ENCODE peak calls at places on chromosomes 1 and 21, in eight cellular contexts. One of them, this sample, is unnamed.

GRCh38 chr21:37863842-37864241 is 52.4 kb downstream of the KCNJ6 start:
- DNase-seq in NCI-H1092 treated with DMSO at 0.1 percent for 48 hours: no peak
- DNase-seq in substantia nigra: no peak
- DNase-seq in stromal cell of bone marrow: no peak
- DNase-seq in C1 segment of cervical spinal cord: no peak
- DNase-seq in fibroblast of lung: peak; percentile 88
- DNase-seq in stimulated activated CD8-positive, alpha-beta memory T cell treated with anti-CD3 and anti-CD28 coated beads, Interleukin-4, amount 100 ng/mL, for 48 hours: no peak
- DNase-seq in NCI-H446 treated with DMSO at 0.1 percent for 48 hours: peak; percentile 30
- DNase-seq in this sample: peak; percentile 62

GRCh38 chr1:44031051-44031899 is at the start of gene SLC6A9:
- DNase-seq in NCI-H1092 treated with DMSO at 0.1 percent for 48 hours: peak; percentile 10
- DNase-seq in substantia nigra: no peak
- DNase-seq in stromal cell of bone marrow: peak; percentile 61
- DNase-seq in C1 segment of cervical spinal cord: no peak
- DNase-seq in fibroblast of lung: peak; percentile 81
- DNase-seq in stimulated activated CD8-positive, alpha-beta memory T cell treated with anti-CD3 and anti-CD28 coated beads, Interleukin-4, amount 100 ng/mL, for 48 hours: peak; percentile 65
- DNase-seq in NCI-H446 treated with DMSO at 0.1 percent for 48 hours: no peak
- DNase-seq in this sample: peak; percentile 72

GRCh38 chr21:33684923-33685560 is 42.7 kb downstream of the ITSN1 start:
- DNase-seq in NCI-H1092 treated with DMSO at 0.1 percent for 48 hours: no peak
- DNase-seq in substantia nigra: no peak
- DNase-seq in stromal cell of bone marrow: no peak
- DNase-seq in C1 segment of cervical spinal cord: no peak
- DNase-seq in fibroblast of lung: peak; percentile 73
- DNase-seq in stimulated activated CD8-positive, alpha-beta memory T cell treated with anti-CD3 and anti-CD28 coated beads, Interleukin-4, amount 100 ng/mL, for 48 hours: no peak
- DNase-seq in NCI-H446 treated with DMSO at 0.1 percent for 48 hours: no peak
- DNase-seq in this sample: peak; percentile 53

GRCh38 chr1:42177551-42177981 is 13.0 kb upstream of the GUCA2A start:
- DNase-seq in NCI-H1092 treated with DMSO at 0.1 percent for 48 hours: peak; percentile 92
- DNase-seq in substantia nigra: peak; percentile 45
- DNase-seq in stromal cell of bone marrow: peak; percentile 72
- DNase-seq in C1 segment of cervical spinal cord: no peak
- DNase-seq in fibroblast of lung: peak; percentile 90
- DNase-seq in stimulated activated CD8-positive, alpha-beta memory T cell treated with anti-CD3 and anti-CD28 coated beads, Interleukin-4, amount 100 ng/mL, for 48 hours: no peak
- DNase-seq in NCI-H446 treated with DMSO at 0.1 percent for 48 hours: peak; percentile 84
- DNase-seq in this sample: peak; percentile 84

GRCh38 chr1:185477638-185478216 is 160.7 kb upstream of the IVNS1ABP start:
- DNase-seq in NCI-H1092 treated with DMSO at 0.1 percent for 48 hours: peak; percentile 52
- DNase-seq in substantia nigra: no peak
- DNase-seq in stromal cell of bone marrow: no peak
- DNase-seq in C1 segment of cervical spinal cord: no peak
- DNase-seq in fibroblast of lung: no peak
- DNase-seq in stimulated activated CD8-positive, alpha-beta memory T cell treated with anti-CD3 and anti-CD28 coated beads, Interleukin-4, amount 100 ng/mL, for 48 hours: no peak
- DNase-seq in NCI-H446 treated with DMSO at 0.1 percent for 48 hours: no peak
- DNase-seq in this sample: no peak

GRCh38 chr1:109927908-109928307 is 17.3 kb downstream of the CSF1 start:
- DNase-seq in NCI-H1092 treated with DMSO at 0.1 percent for 48 hours: no peak
- DNase-seq in substantia nigra: no peak
- DNase-seq in stromal cell of bone marrow: peak; percentile 47
- DNase-seq in C1 segment of cervical spinal cord: peak; percentile 32
- DNase-seq in fibroblast of lung: peak; percentile 62
- DNase-seq in stimulated activated CD8-positive, alpha-beta memory T cell treated with anti-CD3 and anti-CD28 coated beads, Interleukin-4, amount 100 ng/mL, for 48 hours: no peak
- DNase-seq in NCI-H446 treated with DMSO at 0.1 percent for 48 hours: no peak
- DNase-seq in this sample: peak; percentile 99

GRCh38 chr1:223429313-223429731 is 36.1 kb downstream of the CCDC185 start:
- DNase-seq in NCI-H1092 treated with DMSO at 0.1 percent for 48 hours: no peak
- DNase-seq in substantia nigra: no peak
- DNase-seq in stromal cell of bone marrow: peak; percentile 84
- DNase-seq in C1 segment of cervical spinal cord: no peak
- DNase-seq in fibroblast of lung: peak; percentile 86
- DNase-seq in stimulated activated CD8-positive, alpha-beta memory T cell treated with anti-CD3 and anti-CD28 coated beads, Interleukin-4, amount 100 ng/mL, for 48 hours: no peak
- DNase-seq in NCI-H446 treated with DMSO at 0.1 percent for 48 hours: peak; percentile 89
- DNase-seq in this sample: no peak

GRCh38 chr1:187624812-187625542 is 796.2 kb downstream of the PLA2G4A start:
- DNase-seq in NCI-H1092 treated with DMSO at 0.1 percent for 48 hours: no peak
- DNase-seq in substantia nigra: no peak
- DNase-seq in stromal cell of bone marrow: no peak
- DNase-seq in C1 segment of cervical spinal cord: no peak
- DNase-seq in fibroblast of lung: no peak
- DNase-seq in stimulated activated CD8-positive, alpha-beta memory T cell treated with anti-CD3 and anti-CD28 coated beads, Interleukin-4, amount 100 ng/mL, for 48 hours: no peak
- DNase-seq in NCI-H446 treated with DMSO at 0.1 percent for 48 hours: no peak
- DNase-seq in this sample: peak; percentile 31

GRCh38 chr1:50332941-50333594 is 90.2 kb downstream of the DMRTA2 start:
- DNase-seq in NCI-H1092 treated with DMSO at 0.1 percent for 48 hours: peak; percentile 18
- DNase-seq in substantia nigra: peak; percentile 4
- DNase-seq in stromal cell of bone marrow: no peak
- DNase-seq in C1 segment of cervical spinal cord: peak; percentile 12
- DNase-seq in fibroblast of lung: peak; percentile 19
- DNase-seq in stimulated activated CD8-positive, alpha-beta memory T cell treated with anti-CD3 and anti-CD28 coated beads, Interleukin-4, amount 100 ng/mL, for 48 hours: peak; percentile 76
- DNase-seq in NCI-H446 treated with DMSO at 0.1 percent for 48 hours: peak; percentile 22
- DNase-seq in this sample: peak; percentile 45

This sample was measured in fibroblast of pulmonary artery.